ENCODE peak calls at places on chromosomes 2 and 18, in six cellular contexts. R is A549, J is sigmoid colon, S is suprapubic skin, I is tibial nerve, N is ovary. D is an unnamed sample.

GRCh38 chr18:79798346-79798998 is 734 bp downstream of the KCNG2 start:
- DNase-seq in I (no peak), R (no peak), J (peak), S (no peak), N (no peak), D (peak)

GRCh38 chr18:74375999-74376398 is 60.4 kb downstream of the C18orf63 start:
- DNase-seq in S (no peak), I (no peak), R (peak), J (no peak), N (no peak), D (no peak)

GRCh38 chr2:216520156-216520555 is 21.5 kb downstream of the RPL37A start:
- DNase-seq in S (no peak), R (no peak), N (no peak), I (no peak), J (no peak), D (no peak)

GRCh38 chr2:215713393-215713792 is 277.5 kb upstream of the FN1 start:
- DNase-seq in I (no peak), J (no peak), N (no peak), S (no peak), R (no peak), D (no peak)

GRCh38 chr2:60677376-60677775 is 78.7 kb upstream of the PAPOLG start:
- DNase-seq in N (no peak), I (no peak), J (no peak), R (no peak), S (no peak), D (no peak)

GRCh38 chr2:121335294-121336290 is 50.6 kb upstream of the TFCP2L1 start:
- DNase-seq in S (no peak), J (peak), N (no peak), R (no peak), I (no peak), D (peak)

GRCh38 chr2:191693778-191694177 is 15.8 kb downstream of the NABP1 start:
- DNase-seq in R (no peak), S (no peak), N (no peak), I (no peak), J (no peak), D (no peak)

GRCh38 chr2:38446972-38447561 is 70.0 kb upstream of the ATL2 start:
- DNase-seq in N (no peak), S (no peak), R (no peak), J (no peak), I (no peak), D (no peak)

GRCh38 chr2:207235621-207236020 is 69.9 kb upstream of the KLF7 start:
- DNase-seq in N (no peak), J (no peak), I (no peak), S (no peak), R (no peak), D (no peak)

GRCh38 chr2:145845207-145845894 is 1325.4 kb upstream of the ZEB2 start:
- DNase-seq in N (no peak), I (no peak), J (no peak), R (no peak), S (no peak), D (no peak)

GRCh38 chr2:120772261-120772660 is 36.6 kb downstream of the GLI2 start:
- DNase-seq in J (peak), R (no peak), S (peak), N (peak), I (no peak), D (no peak)

GRCh38 chr2:205775091-205775876 is 93.0 kb downstream of the NRP2 start:
- DNase-seq in S (no peak), R (no peak), J (no peak), N (no peak), I (no peak), D (no peak)

GRCh38 chr2:206154197-206154596 is 5.0 kb downstream of the NDUFS1 start:
- DNase-seq in J (no peak), S (no peak), I (no peak), N (no peak), R (no peak), D (no peak)

GRCh38 chr2:26172866-26173595 is at the start of gene GAREM2:
- DNase-seq in N (no peak), R (peak), S (no peak), I (no peak), J (peak), D (no peak)

GRCh38 chr2:233816334-233816733 is 38.0 kb downstream of the HJURP start:
- DNase-seq in S (no peak), J (peak), N (no peak), I (no peak), R (no peak), D (no peak)

GRCh38 chr18:32349728-32350395 is 120.8 kb downstream of the GAREM1 start:
- DNase-seq in S (peak), J (peak), N (peak), R (peak), I (peak), D (peak)

GRCh38 chr2:229660951-229661350 is 53.4 kb downstream of the DNER start:
- DNase-seq in I (no peak), R (no peak), S (no peak), N (no peak), J (no peak), D (no peak)

DNA sequence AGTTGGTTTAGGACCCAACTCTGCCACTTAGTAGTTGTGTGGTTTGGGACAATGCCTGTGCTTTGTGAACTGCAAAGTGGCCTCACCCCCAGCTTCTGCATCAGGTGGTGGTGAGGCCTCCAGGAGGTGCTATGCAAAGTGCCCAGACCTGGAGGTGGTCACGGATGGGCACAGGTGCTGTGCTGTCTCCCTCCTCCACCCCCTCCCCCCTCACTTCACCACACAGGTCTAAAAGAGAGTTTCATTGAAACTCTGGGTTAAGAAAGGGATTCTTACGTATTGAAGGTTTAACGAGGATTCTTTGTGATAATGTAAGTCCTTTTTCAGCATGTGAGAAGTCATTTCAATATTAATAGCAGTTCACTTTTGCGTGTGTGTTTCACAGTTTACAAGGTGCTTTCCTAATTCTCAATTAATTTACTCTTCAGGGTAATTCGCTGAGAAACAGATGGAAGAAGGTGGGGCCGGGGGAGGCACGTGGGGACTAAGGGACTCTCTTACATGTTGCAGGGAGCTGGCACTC is 369.9 kb downstream of the LPIN1 start:
- DNase-seq in N (no peak), J (no peak), R (no peak), S (no peak), I (no peak), D (no peak)
- H3K4me3 ChIP-seq in N (no peak), J (no peak), R (no peak), S (no peak), I (no peak), D (no peak)

DNA sequence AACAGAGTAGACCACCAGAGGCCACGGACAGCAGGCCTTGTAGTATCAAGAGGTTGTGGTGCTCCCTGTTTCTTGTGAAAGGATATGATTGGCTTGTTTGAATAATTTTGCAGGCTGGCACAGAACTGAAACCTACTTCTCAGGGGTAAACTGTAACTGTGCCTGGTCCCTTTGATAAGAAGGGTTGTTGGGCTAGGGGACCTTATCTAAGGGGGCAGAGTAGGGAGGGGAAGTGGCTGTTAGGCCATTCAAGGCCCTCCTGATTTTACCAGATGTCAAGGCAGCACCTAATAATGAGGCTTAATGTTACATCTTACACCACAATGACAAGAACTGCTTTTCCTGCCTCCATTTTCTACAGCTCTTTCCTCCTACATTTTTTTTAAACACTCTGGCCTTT is 45.6 kb downstream of the GPR39 start:
- DNase-seq in N (no peak), I (no peak), S (no peak), R (no peak), J (no peak), D (no peak)
- TF ChIP-seq EP300 in N (no peak), I (no peak), S (no peak), R (no peak), J (no peak), D (no peak)

GRCh38 chr18:12821408-12821807 is 62.6 kb downstream of the PTPN2 start:
- DNase-seq in R (no peak), S (no peak), N (no peak), J (no peak), I (no peak), D (no peak)

GRCh38 chr18:12823892-12824291 is 60.1 kb downstream of the PTPN2 start:
- DNase-seq in R (no peak), I (no peak), J (no peak), S (no peak), N (no peak), D (no peak)

GRCh38 chr18:12819822-12820221 is 64.2 kb downstream of the PTPN2 start:
- DNase-seq in I (no peak), R (no peak), S (no peak), N (no peak), J (no peak), D (no peak)

GRCh38 chr18:12819330-12819729 is 64.7 kb downstream of the PTPN2 start:
- DNase-seq in S (no peak), I (no peak), J (no peak), N (no peak), R (no peak), D (no peak)

DNA sequence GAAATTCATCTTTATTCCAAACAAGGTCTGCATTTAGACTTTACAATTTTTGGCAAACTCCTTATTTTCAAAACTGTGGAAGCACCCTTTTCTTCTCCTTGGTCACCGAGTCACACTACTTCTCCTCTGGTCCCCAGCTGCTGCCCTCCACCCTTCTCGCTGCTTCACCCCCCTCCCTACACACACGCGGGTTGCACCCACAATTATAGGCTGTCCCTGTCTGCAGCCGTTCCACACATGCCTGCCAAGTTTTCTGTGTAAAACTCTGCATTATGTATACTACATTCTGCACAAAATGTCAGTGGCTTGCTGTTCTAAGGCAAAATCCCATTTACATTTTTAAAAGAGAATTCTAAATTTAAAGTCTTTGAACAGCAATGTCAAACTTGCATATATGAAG is 63.5 kb downstream of the PTPN2 start:
- DNase-seq in N (no peak), S (no peak), R (no peak), J (no peak), I (no peak), D (no peak)
- TF ChIP-seq POLR2A in N (no peak), S (no peak), R (no peak), J (no peak), I (no peak), D (no peak)

GRCh38 chr2:98936133-98936916 is at the start of gene CRACDL:
- DNase-seq in I (no peak), N (no peak), S (no peak), J (no peak), R (no peak), D (no peak)
- H3K4me3 ChIP-seq in I (peak), N (peak), S (peak), J (peak), R (peak), D (peak)

GRCh38 chr2:51379997-51380396 is 348.1 kb upstream of the NRXN1 start:
- DNase-seq in R (no peak), I (no peak), J (no peak), N (no peak), S (no peak), D (no peak)
- TF ChIP-seq EP300 in R (no peak), I (no peak), J (no peak), N (no peak), S (no peak), D (no peak)

DNA sequence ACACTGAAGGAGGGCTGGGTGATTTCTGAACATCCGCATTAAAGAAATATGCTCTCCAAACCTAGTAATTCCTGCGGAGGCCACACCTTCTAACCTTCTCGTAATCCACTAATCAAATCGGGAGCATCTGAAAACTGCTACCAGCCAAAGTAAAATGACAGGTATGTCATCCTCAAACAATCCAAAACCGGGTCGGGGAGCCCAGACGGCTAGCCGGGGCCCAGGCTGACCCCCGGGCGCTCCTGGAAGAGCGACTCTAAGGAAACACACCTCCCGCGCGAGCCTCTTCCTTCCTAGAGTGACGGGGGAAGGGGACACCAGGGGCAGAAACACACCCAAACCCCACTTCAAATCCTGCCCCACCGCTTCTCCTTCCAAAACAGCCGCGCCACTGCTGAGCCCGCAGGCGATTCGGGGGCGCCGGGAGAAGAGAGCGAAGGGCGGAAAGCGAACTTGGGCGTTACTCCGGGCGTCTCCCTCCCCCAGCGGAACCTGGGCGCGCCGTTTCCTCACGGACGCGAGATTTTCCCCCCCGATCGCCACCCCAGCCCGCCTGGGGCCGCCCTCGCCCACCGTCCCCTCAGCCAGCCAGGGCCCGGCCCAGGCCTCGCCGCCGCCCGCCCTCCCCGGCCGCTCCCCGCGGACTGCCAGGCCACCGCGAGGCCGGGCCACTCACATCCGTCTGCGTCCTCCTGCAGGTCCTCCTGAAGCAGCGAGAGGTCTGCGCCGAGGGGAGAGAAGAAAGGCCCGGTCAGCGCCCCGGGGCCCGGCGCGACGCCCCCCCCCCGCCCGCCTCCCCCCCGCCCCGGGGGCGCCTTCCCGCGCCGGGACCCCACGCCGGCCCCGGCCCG is 584 bp downstream of the PPP4R1 start:
- DNase-seq in R (no peak), J (peak), I (peak), S (peak), N (peak), D (peak)
- TF ChIP-seq POLR2A in R (no peak), J (no peak), I (no peak), S (no peak), N (no peak), D (no peak)

D was measured in upper lobe of left lung.